ENCODE peak calls at places on chromosome 3, in nine cellular contexts. C, K, G, O, T, H, P, Z and L are unnamed samples.

GRCh38 chr3:143307613-143308183 is 188.1 kb downstream of the CHST2 start:
- DNase-seq in H (no peak), Z (no peak), K (no peak), C (peak; percentile 67), T (no peak), G (no peak), P (no peak), O (peak; percentile 79), L (no peak)

GRCh38 chr3:183513046-183513706 is 42.3 kb downstream of the KLHL6 start:
- DNase-seq in O (no peak), Z (no peak), K (no peak), C (no peak), H (no peak), P (no peak), T (no peak), G (no peak), L (no peak)

GRCh38 chr3:69941037-69941436 is 58.5 kb upstream of the SAMMSON start:
- DNase-seq in O (no peak), G (no peak), K (no peak), P (no peak), C (no peak), Z (no peak), T (no peak), H (no peak), L (no peak)

GRCh38 chr3:46380471-46381215 is 9.9 kb downstream of the CCR5 start:
- DNase-seq in C (peak; percentile 33), K (no peak), O (no peak), G (no peak), P (no peak), H (no peak), Z (no peak), T (no peak), L (no peak)

GRCh38 chr3:160027541-160028195 is 39.0 kb downstream of the IL12A start:
- DNase-seq in C (peak; percentile 65), K (no peak), O (peak; percentile 77), P (no peak), T (no peak), H (no peak), Z (no peak), G (no peak), L (no peak)

GRCh38 chr3:159416854-159417253 is 571.8 kb upstream of the IL12A start:
- DNase-seq in T (no peak), K (no peak), H (no peak), O (peak; percentile 92), C (no peak), Z (no peak), P (peak; percentile 39), G (no peak), L (no peak)

GRCh38 chr3:195079636-195080035 is 191.3 kb downstream of the XXYLT1 start:
- DNase-seq in G (no peak), H (no peak), O (no peak), C (no peak), Z (no peak), K (no peak), P (no peak), T (peak; percentile 42), L (no peak)

GRCh38 chr3:64191822-64192221 is 33.4 kb downstream of the PRICKLE2 start:
- DNase-seq in K (no peak), Z (no peak), P (no peak), C (no peak), G (no peak), H (no peak), O (no peak), T (no peak), L (no peak)

GRCh38 chr3:51295625-51296024 is 89.5 kb upstream of the MANF start:
- DNase-seq in C (no peak), Z (no peak), O (no peak), G (no peak), T (no peak), P (no peak), K (no peak), H (no peak), L (no peak)

GRCh38 chr3:42473083-42473932 is 29.1 kb upstream of the VIPR1 start:
- DNase-seq in O (peak; percentile 22), H (peak; percentile 54), C (peak; percentile 32), T (no peak), Z (no peak), K (no peak), P (no peak), G (no peak), L (no peak)

GRCh38 chr3:39378092-39378491 is 5.1 kb upstream of the SLC25A38 start:
- DNase-seq in K (no peak), T (no peak), P (peak; percentile 70), G (no peak), C (peak; percentile 65), H (peak; percentile 84), O (peak; percentile 11), Z (no peak), L (peak; percentile 34)

GRCh38 chr3:189262746-189263145 is 91.0 kb downstream of the TPRG1 start:
- DNase-seq in K (no peak), Z (no peak), O (no peak), P (no peak), T (peak; percentile 60), G (no peak), C (no peak), H (no peak), L (no peak)

GRCh38 chr3:131349946-131350347 is 31.6 kb upstream of the NUDT16 start:
- DNase-seq in K (no peak), O (peak; percentile 81), H (no peak), G (no peak), C (peak; percentile 90), T (no peak), P (no peak), Z (no peak), L (no peak)

GRCh38 chr3:162348912-162349311 is 852.3 kb downstream of the OTOL1 start:
- DNase-seq in G (no peak), C (no peak), P (no peak), O (no peak), Z (no peak), K (no peak), T (no peak), H (no peak), L (no peak)

GRCh38 chr3:69494091-69494659 is 108.3 kb upstream of the FRMD4B start:
- DNase-seq in G (no peak), K (no peak), C (no peak), T (no peak), P (no peak), H (no peak), Z (no peak), O (no peak), L (no peak)

GRCh38 chr3:175108012-175108411 is 248.9 kb downstream of the NAALADL2 start:
- DNase-seq in C (no peak), T (no peak), P (no peak), Z (no peak), H (no peak), K (no peak), G (no peak), O (no peak), L (no peak)

GRCh38 chr3:175111036-175111435 is 251.9 kb downstream of the NAALADL2 start:
- DNase-seq in Z (no peak), G (no peak), K (no peak), H (no peak), P (no peak), T (no peak), C (no peak), O (peak; percentile 38), L (no peak)

GRCh38 chr3:175105066-175105465 is 245.9 kb downstream of the NAALADL2 start:
- DNase-seq in T (no peak), P (no peak), C (peak; percentile 33), O (peak; percentile 45), K (no peak), H (no peak), G (no peak), Z (no peak), L (no peak)

GRCh38 chr3:175108613-175109151 is 249.5 kb downstream of the NAALADL2 start:
- DNase-seq in P (no peak), C (no peak), H (no peak), Z (no peak), O (no peak), K (no peak), T (no peak), G (no peak), L (no peak)

DNA sequence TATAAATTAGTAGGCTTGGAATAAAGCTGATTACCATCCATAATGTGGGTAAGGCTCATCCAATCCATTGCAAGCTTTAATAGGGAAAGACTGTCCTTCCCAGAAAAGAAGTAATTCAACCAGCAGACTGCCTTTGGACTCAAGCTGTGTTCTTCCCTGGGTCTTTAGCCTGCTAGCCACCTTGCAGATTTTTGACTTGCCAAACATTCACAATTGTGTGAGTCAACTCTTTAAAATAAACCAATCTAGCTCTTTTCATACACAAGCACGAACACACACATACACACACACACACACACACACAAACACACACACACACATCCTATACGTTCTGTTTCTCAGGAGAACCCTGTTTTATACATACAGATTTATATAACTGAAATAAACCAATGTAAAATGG is 248.1 kb downstream of the NAALADL2 start:
- DNase-seq in G (no peak), T (no peak), H (no peak), K (no peak), C (no peak), P (peak; percentile 13), Z (no peak), O (peak; percentile 7), L (no peak)
- TF ChIP-seq CTCF in G (no peak), T (no peak), H (no peak), K (no peak), C (no peak), P (no peak), Z (no peak), O (no peak), L (no peak)

GRCh38 chr3:192514081-192514753 is 213.1 kb downstream of the FGF12 start:
- DNase-seq in T (peak; percentile 50), Z (no peak), K (no peak), G (no peak), O (peak; percentile 38), P (peak; percentile 85), H (no peak), C (peak; percentile 23), L (peak; percentile 36)
- TF ChIP-seq CTCF in T (no peak), Z (no peak), K (no peak), G (peak; percentile 38), O (no peak), P (peak; percentile 52), H (no peak), C (no peak), L (peak; percentile 41)

DNA sequence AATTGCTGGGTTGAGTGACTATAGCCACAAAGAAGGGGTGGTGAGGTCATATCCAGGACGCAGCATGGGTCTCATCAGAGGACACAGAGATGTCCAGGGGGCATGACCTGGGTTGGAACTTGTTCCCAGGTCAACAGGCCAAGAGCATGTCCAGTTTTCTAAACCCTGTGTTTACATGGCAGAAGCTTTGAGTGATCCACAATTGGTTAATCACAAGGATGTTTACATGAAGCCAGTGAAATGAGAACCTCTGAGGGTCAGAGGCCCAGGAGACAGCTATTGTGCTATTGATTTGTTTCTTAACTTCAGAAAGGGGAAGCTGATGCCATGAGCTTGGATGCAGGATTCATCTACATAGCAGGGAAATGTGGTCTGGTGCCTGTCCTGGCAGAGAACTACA is 42.2 kb upstream of the TOPBP1 start:
- DNase-seq in Z (no peak), K (no peak), O (no peak), G (no peak), H (no peak), P (no peak), T (no peak), C (no peak), L (no peak)
- TF ChIP-seq CTCF in Z (no peak), K (no peak), O (no peak), G (no peak), H (no peak), P (no peak), T (no peak), C (no peak), L (no peak)

DNA sequence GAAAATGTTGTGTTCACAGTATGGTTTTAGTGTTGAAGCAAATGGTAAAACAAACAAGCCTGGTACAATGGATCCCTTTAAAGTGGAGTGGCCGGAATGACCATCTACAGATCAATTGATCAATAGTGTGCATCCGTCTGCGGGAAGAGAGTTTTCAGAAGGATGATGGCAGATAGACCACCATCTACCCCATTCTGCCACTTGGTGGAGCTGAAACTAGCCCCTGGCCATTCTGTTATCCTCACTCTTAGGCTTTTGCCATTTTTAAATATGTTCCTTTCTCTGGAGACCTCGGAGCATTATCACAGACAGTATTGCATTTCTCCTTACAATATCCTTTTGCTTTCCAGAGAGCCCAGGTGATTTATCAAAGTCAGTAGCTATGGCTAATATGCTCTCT is 258.9 kb upstream of the CFAP20DC start:
- DNase-seq in P (peak; percentile 33), G (no peak), K (no peak), Z (no peak), O (no peak), T (no peak), C (no peak), H (no peak), L (no peak)
- TF ChIP-seq CTCF in P (peak; percentile 51), G (peak; percentile 59), K (no peak), Z (no peak), O (peak; percentile 16), T (no peak), C (no peak), H (no peak), L (peak; percentile 17)